ENCODE peak calls at places on chromosomes 13 and 19, in nine cellular contexts. One of them, this sample, is unnamed.

GRCh38 chr13:93368705-93369104 is 142.1 kb downstream of the GPC6 start:
- DNase-seq in fibroblast of lung: no peak
- DNase-seq in cardiac fibroblast: no peak
- DNase-seq in astrocyte of the spinal cord: no peak
- DNase-seq in cardiac muscle cell: no peak
- DNase-seq in AG04450: no peak
- DNase-seq in HL-60: no peak
- DNase-seq in brain microvascular endothelial cell: no peak
- DNase-seq in body of pancreas: no peak
- DNase-seq in this sample: no peak

GRCh38 chr13:50617134-50617721 is 226.3 kb downstream of the DLEU7 start:
- DNase-seq in fibroblast of lung: peak
- DNase-seq in cardiac fibroblast: peak
- DNase-seq in astrocyte of the spinal cord: peak
- DNase-seq in cardiac muscle cell: peak
- DNase-seq in AG04450: no peak
- DNase-seq in HL-60: no peak
- DNase-seq in brain microvascular endothelial cell: peak
- DNase-seq in body of pancreas: no peak
- DNase-seq in this sample: peak

GRCh38 chr19:42563352-42564210 is 31.1 kb downstream of the CEACAM8 start:
- DNase-seq in fibroblast of lung: peak
- DNase-seq in cardiac fibroblast: peak
- DNase-seq in astrocyte of the spinal cord: peak
- DNase-seq in cardiac muscle cell: peak
- DNase-seq in AG04450: no peak
- DNase-seq in HL-60: peak
- DNase-seq in brain microvascular endothelial cell: peak
- DNase-seq in body of pancreas: peak
- DNase-seq in this sample: peak

GRCh38 chr19:46447824-46448223 is 19.1 kb upstream of the PNMA8C start:
- DNase-seq in fibroblast of lung: no peak
- DNase-seq in cardiac fibroblast: no peak
- DNase-seq in astrocyte of the spinal cord: no peak
- DNase-seq in cardiac muscle cell: no peak
- DNase-seq in AG04450: no peak
- DNase-seq in HL-60: no peak
- DNase-seq in brain microvascular endothelial cell: no peak
- DNase-seq in body of pancreas: no peak
- DNase-seq in this sample: no peak

GRCh38 chr13:94595006-94595942 is 678 bp downstream of the TGDS start:
- DNase-seq in fibroblast of lung: peak
- DNase-seq in cardiac fibroblast: peak
- DNase-seq in astrocyte of the spinal cord: peak
- DNase-seq in cardiac muscle cell: peak
- DNase-seq in AG04450: no peak
- DNase-seq in HL-60: peak
- DNase-seq in brain microvascular endothelial cell: no peak
- DNase-seq in body of pancreas: peak
- DNase-seq in this sample: no peak

GRCh38 chr19:7349231-7349591 is 474 bp downstream of the ARHGEF18 start:
- DNase-seq in fibroblast of lung: no peak
- DNase-seq in cardiac fibroblast: no peak
- DNase-seq in astrocyte of the spinal cord: no peak
- DNase-seq in cardiac muscle cell: no peak
- DNase-seq in AG04450: no peak
- DNase-seq in HL-60: no peak
- DNase-seq in brain microvascular endothelial cell: no peak
- DNase-seq in body of pancreas: no peak
- DNase-seq in this sample: no peak

GRCh38 chr13:112150352-112150751 is 83.4 kb downstream of the SOX1 start:
- DNase-seq in fibroblast of lung: no peak
- DNase-seq in cardiac fibroblast: no peak
- DNase-seq in astrocyte of the spinal cord: no peak
- DNase-seq in cardiac muscle cell: no peak
- DNase-seq in AG04450: no peak
- DNase-seq in HL-60: no peak
- DNase-seq in brain microvascular endothelial cell: no peak
- DNase-seq in body of pancreas: no peak
- DNase-seq in this sample: no peak

GRCh38 chr13:82627183-82627582 is 1255.1 kb downstream of the SLITRK1 start:
- DNase-seq in fibroblast of lung: peak
- DNase-seq in cardiac fibroblast: no peak
- DNase-seq in astrocyte of the spinal cord: peak
- DNase-seq in cardiac muscle cell: no peak
- DNase-seq in AG04450: peak
- DNase-seq in HL-60: no peak
- DNase-seq in brain microvascular endothelial cell: peak
- DNase-seq in body of pancreas: no peak
- DNase-seq in this sample: no peak

GRCh38 chr19:48842744-48843162 is 6.5 kb upstream of the HSD17B14 start:
- DNase-seq in fibroblast of lung: peak
- DNase-seq in cardiac fibroblast: peak
- DNase-seq in astrocyte of the spinal cord: peak
- DNase-seq in cardiac muscle cell: peak
- DNase-seq in AG04450: no peak
- DNase-seq in HL-60: peak
- DNase-seq in brain microvascular endothelial cell: peak
- DNase-seq in body of pancreas: peak
- DNase-seq in this sample: no peak

GRCh38 chr19:44741258-44741731 is 7.2 kb upstream of the BCL3 start:
- DNase-seq in fibroblast of lung: peak
- DNase-seq in cardiac fibroblast: peak
- DNase-seq in astrocyte of the spinal cord: no peak
- DNase-seq in cardiac muscle cell: peak
- DNase-seq in AG04450: no peak
- DNase-seq in HL-60: peak
- DNase-seq in brain microvascular endothelial cell: no peak
- DNase-seq in body of pancreas: peak
- DNase-seq in this sample: no peak

GRCh38 chr13:43414111-43414510 is 372.7 kb downstream of the ENOX1 start:
- DNase-seq in fibroblast of lung: no peak
- DNase-seq in cardiac fibroblast: no peak
- DNase-seq in astrocyte of the spinal cord: no peak
- DNase-seq in cardiac muscle cell: no peak
- DNase-seq in AG04450: no peak
- DNase-seq in HL-60: no peak
- DNase-seq in brain microvascular endothelial cell: no peak
- DNase-seq in body of pancreas: no peak
- DNase-seq in this sample: no peak

GRCh38 chr13:79898202-79898826 is 417.4 kb downstream of the NDFIP2 start:
- DNase-seq in fibroblast of lung: no peak
- DNase-seq in cardiac fibroblast: no peak
- DNase-seq in astrocyte of the spinal cord: no peak
- DNase-seq in cardiac muscle cell: no peak
- DNase-seq in AG04450: no peak
- DNase-seq in HL-60: no peak
- DNase-seq in brain microvascular endothelial cell: no peak
- DNase-seq in body of pancreas: no peak
- DNase-seq in this sample: no peak

GRCh38 chr13:41463823-41464602 is 6.7 kb downstream of the RGCC start:
- DNase-seq in fibroblast of lung: no peak
- DNase-seq in cardiac fibroblast: no peak
- DNase-seq in astrocyte of the spinal cord: no peak
- DNase-seq in cardiac muscle cell: no peak
- DNase-seq in AG04450: no peak
- DNase-seq in HL-60: no peak
- DNase-seq in brain microvascular endothelial cell: no peak
- DNase-seq in body of pancreas: no peak
- DNase-seq in this sample: no peak

GRCh38 chr19:38442736-38443135 is 9.2 kb downstream of the RYR1 start:
- DNase-seq in fibroblast of lung: no peak
- DNase-seq in cardiac fibroblast: no peak
- DNase-seq in astrocyte of the spinal cord: no peak
- DNase-seq in cardiac muscle cell: no peak
- DNase-seq in AG04450: no peak
- DNase-seq in HL-60: no peak
- DNase-seq in brain microvascular endothelial cell: no peak
- DNase-seq in body of pancreas: no peak
- DNase-seq in this sample: no peak

GRCh38 chr19:3133793-3134116 is 2.1 kb upstream of the GNA15 start:
- DNase-seq in fibroblast of lung: no peak
- DNase-seq in cardiac fibroblast: no peak
- DNase-seq in astrocyte of the spinal cord: no peak
- DNase-seq in cardiac muscle cell: no peak
- DNase-seq in AG04450: no peak
- DNase-seq in HL-60: no peak
- DNase-seq in brain microvascular endothelial cell: no peak
- DNase-seq in body of pancreas: no peak
- DNase-seq in this sample: no peak
- H3K4me3 ChIP-seq in fibroblast of lung: no peak
- H3K4me3 ChIP-seq in cardiac fibroblast: no peak
- H3K4me3 ChIP-seq in astrocyte of the spinal cord: no peak
- H3K4me3 ChIP-seq in cardiac muscle cell: no peak
- H3K4me3 ChIP-seq in AG04450: no peak
- H3K4me3 ChIP-seq in HL-60: no peak
- H3K4me3 ChIP-seq in brain microvascular endothelial cell: no peak
- H3K4me3 ChIP-seq in body of pancreas: no peak
- H3K4me3 ChIP-seq in this sample: no peak

DNA sequence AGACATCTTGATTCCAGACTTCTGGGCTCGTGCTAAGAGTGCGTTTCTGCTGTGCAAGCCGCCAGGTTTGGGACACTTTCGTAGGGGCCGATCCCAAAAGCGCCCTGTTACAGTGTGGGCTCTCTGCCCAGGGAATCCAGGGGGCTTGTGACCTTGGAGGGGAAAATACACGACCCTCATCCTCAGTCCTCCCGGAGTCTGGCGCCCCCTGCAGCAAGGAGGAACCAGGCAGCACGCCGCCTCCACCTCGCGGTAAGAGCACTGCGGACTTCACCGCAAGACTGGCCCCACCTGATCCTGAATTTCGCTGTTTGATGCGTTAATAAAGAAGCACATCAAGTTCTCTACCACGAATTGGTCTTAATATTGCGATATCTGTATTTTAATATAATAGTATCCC is 5.2 kb downstream of the POLRMT start:
- DNase-seq in fibroblast of lung: no peak
- DNase-seq in cardiac fibroblast: no peak
- DNase-seq in astrocyte of the spinal cord: no peak
- DNase-seq in cardiac muscle cell: no peak
- DNase-seq in AG04450: no peak
- DNase-seq in HL-60: no peak
- DNase-seq in brain microvascular endothelial cell: no peak
- DNase-seq in body of pancreas: no peak
- DNase-seq in this sample: no peak
- TF ChIP-seq CTCF in fibroblast of lung: peak
- TF ChIP-seq CTCF in cardiac fibroblast: peak
- TF ChIP-seq CTCF in astrocyte of the spinal cord: peak
- TF ChIP-seq CTCF in cardiac muscle cell: peak
- TF ChIP-seq CTCF in AG04450: peak
- TF ChIP-seq CTCF in HL-60: no peak
- TF ChIP-seq CTCF in brain microvascular endothelial cell: peak
- TF ChIP-seq CTCF in body of pancreas: no peak
- TF ChIP-seq CTCF in this sample: peak

DNA sequence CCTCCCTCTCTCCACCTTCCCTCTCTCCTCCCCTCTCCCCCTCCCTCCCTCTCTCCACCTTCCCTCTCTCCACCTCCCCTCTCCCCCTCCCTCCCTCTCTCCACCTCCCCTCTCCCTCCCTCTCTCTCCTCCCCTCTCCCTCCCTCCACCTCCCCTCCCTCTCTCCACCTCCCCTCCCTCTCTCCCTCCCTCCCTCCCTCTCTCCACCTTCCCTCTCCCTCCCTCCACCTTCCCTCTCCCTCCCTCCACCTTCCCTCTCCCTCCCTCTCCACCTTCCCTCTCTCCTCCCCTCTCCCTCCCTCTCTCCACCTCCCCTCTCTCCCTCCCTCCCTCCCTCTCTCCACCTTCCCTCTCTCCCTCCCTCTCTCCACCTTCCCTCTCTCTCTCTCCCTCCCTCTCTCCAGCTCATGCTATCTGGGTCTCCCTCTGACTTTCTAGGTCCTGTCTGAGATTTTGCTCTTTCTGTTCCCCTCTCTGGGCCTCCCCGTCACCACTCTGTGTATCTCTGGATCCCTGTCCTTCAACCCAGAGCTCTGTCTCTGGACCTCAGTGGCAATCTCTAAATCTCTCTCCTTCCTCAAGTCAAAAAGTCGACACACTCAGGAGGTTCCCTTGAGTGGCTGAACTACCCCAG is 3.5 kb upstream of the CNOT3 start:
- DNase-seq in fibroblast of lung: no peak
- DNase-seq in cardiac fibroblast: no peak
- DNase-seq in astrocyte of the spinal cord: no peak
- DNase-seq in cardiac muscle cell: peak
- DNase-seq in AG04450: no peak
- DNase-seq in HL-60: no peak
- DNase-seq in brain microvascular endothelial cell: no peak
- DNase-seq in body of pancreas: no peak
- DNase-seq in this sample: no peak
- H3K4me3 ChIP-seq in fibroblast of lung: no peak
- H3K4me3 ChIP-seq in cardiac fibroblast: no peak
- H3K4me3 ChIP-seq in astrocyte of the spinal cord: no peak
- H3K4me3 ChIP-seq in cardiac muscle cell: no peak
- H3K4me3 ChIP-seq in AG04450: no peak
- H3K4me3 ChIP-seq in HL-60: no peak
- H3K4me3 ChIP-seq in brain microvascular endothelial cell: no peak
- H3K4me3 ChIP-seq in body of pancreas: no peak
- H3K4me3 ChIP-seq in this sample: no peak

GRCh38 chr13:27188239-27188638 is 16.6 kb upstream of the USP12 start:
- DNase-seq in fibroblast of lung: no peak
- DNase-seq in cardiac fibroblast: no peak
- DNase-seq in astrocyte of the spinal cord: no peak
- DNase-seq in cardiac muscle cell: no peak
- DNase-seq in AG04450: no peak
- DNase-seq in HL-60: no peak
- DNase-seq in brain microvascular endothelial cell: no peak
- DNase-seq in body of pancreas: no peak
- DNase-seq in this sample: no peak
- TF ChIP-seq CTCF in fibroblast of lung: no peak
- TF ChIP-seq CTCF in cardiac fibroblast: no peak
- TF ChIP-seq CTCF in astrocyte of the spinal cord: no peak
- TF ChIP-seq CTCF in cardiac muscle cell: no peak
- TF ChIP-seq CTCF in AG04450: no peak
- TF ChIP-seq CTCF in HL-60: no peak
- TF ChIP-seq CTCF in brain microvascular endothelial cell: no peak
- TF ChIP-seq CTCF in body of pancreas: no peak
- TF ChIP-seq CTCF in this sample: no peak

This sample was measured in HFF-Myc.